ENCODE peak calls at places on chromosomes 16 and 17, in eight cellular contexts. One of them, this sample, is unnamed.

GRCh38 chr17:40909755-40910154 is 24.7 kb upstream of the KRT20 start:
- DNase-seq in globus pallidus: no peak
- DNase-seq in stimulated activated naive B cell treated with anti-CD40 and anti-IgM and Interleukin-4, amounts not matched to agents 10 μg/mL and 1 μg/mL and 100 μg/mL, for 72 hours: no peak
- DNase-seq in effector memory CD8-positive, alpha-beta T cell: no peak
- DNase-seq in stimulated activated CD4-positive, alpha-beta T cell treated with anti-CD3 and anti-CD28 coated beads, Interleukin-1b, Interleukin-23, amount 100 ng/mL, for 1 hour: no peak
- DNase-seq in lower leg skin: no peak
- DNase-seq in MV-4-11: peak; percentile 27
- DNase-seq in A549: no peak
- DNase-seq in this sample: no peak

GRCh38 chr16:88769617-88770458 is 15.2 kb downstream of the PIEZO1 start:
- DNase-seq in globus pallidus: no peak
- DNase-seq in stimulated activated naive B cell treated with anti-CD40 and anti-IgM and Interleukin-4, amounts not matched to agents 10 μg/mL and 1 μg/mL and 100 μg/mL, for 72 hours: peak; percentile 61
- DNase-seq in effector memory CD8-positive, alpha-beta T cell: no peak
- DNase-seq in stimulated activated CD4-positive, alpha-beta T cell treated with anti-CD3 and anti-CD28 coated beads, Interleukin-1b, Interleukin-23, amount 100 ng/mL, for 1 hour: no peak
- DNase-seq in lower leg skin: no peak
- DNase-seq in MV-4-11: peak; percentile 26
- DNase-seq in A549: peak; percentile 66
- DNase-seq in this sample: no peak

GRCh38 chr17:57077000-57077399 is 8.0 kb upstream of the AKAP1 start:
- DNase-seq in globus pallidus: no peak
- DNase-seq in stimulated activated naive B cell treated with anti-CD40 and anti-IgM and Interleukin-4, amounts not matched to agents 10 μg/mL and 1 μg/mL and 100 μg/mL, for 72 hours: no peak
- DNase-seq in effector memory CD8-positive, alpha-beta T cell: no peak
- DNase-seq in stimulated activated CD4-positive, alpha-beta T cell treated with anti-CD3 and anti-CD28 coated beads, Interleukin-1b, Interleukin-23, amount 100 ng/mL, for 1 hour: no peak
- DNase-seq in lower leg skin: no peak
- DNase-seq in MV-4-11: no peak
- DNase-seq in A549: no peak
- DNase-seq in this sample: no peak

GRCh38 chr17:2084129-2084765 is 29.3 kb downstream of the HIC1 start:
- DNase-seq in globus pallidus: no peak
- DNase-seq in stimulated activated naive B cell treated with anti-CD40 and anti-IgM and Interleukin-4, amounts not matched to agents 10 μg/mL and 1 μg/mL and 100 μg/mL, for 72 hours: no peak
- DNase-seq in effector memory CD8-positive, alpha-beta T cell: no peak
- DNase-seq in stimulated activated CD4-positive, alpha-beta T cell treated with anti-CD3 and anti-CD28 coated beads, Interleukin-1b, Interleukin-23, amount 100 ng/mL, for 1 hour: no peak
- DNase-seq in lower leg skin: peak; percentile 91
- DNase-seq in MV-4-11: no peak
- DNase-seq in A549: no peak
- DNase-seq in this sample: no peak

GRCh38 chr17:75645889-75646625 is 12.8 kb downstream of the SMIM5 start:
- DNase-seq in globus pallidus: peak; percentile 96
- DNase-seq in stimulated activated naive B cell treated with anti-CD40 and anti-IgM and Interleukin-4, amounts not matched to agents 10 μg/mL and 1 μg/mL and 100 μg/mL, for 72 hours: peak; percentile 46
- DNase-seq in effector memory CD8-positive, alpha-beta T cell: no peak
- DNase-seq in stimulated activated CD4-positive, alpha-beta T cell treated with anti-CD3 and anti-CD28 coated beads, Interleukin-1b, Interleukin-23, amount 100 ng/mL, for 1 hour: no peak
- DNase-seq in lower leg skin: no peak
- DNase-seq in MV-4-11: peak; percentile 87
- DNase-seq in A549: peak; percentile 99
- DNase-seq in this sample: no peak

GRCh38 chr17:48520631-48521045 is 10.2 kb downstream of the HOXB1 start:
- DNase-seq in globus pallidus: no peak
- DNase-seq in stimulated activated naive B cell treated with anti-CD40 and anti-IgM and Interleukin-4, amounts not matched to agents 10 μg/mL and 1 μg/mL and 100 μg/mL, for 72 hours: no peak
- DNase-seq in effector memory CD8-positive, alpha-beta T cell: no peak
- DNase-seq in stimulated activated CD4-positive, alpha-beta T cell treated with anti-CD3 and anti-CD28 coated beads, Interleukin-1b, Interleukin-23, amount 100 ng/mL, for 1 hour: no peak
- DNase-seq in lower leg skin: no peak
- DNase-seq in MV-4-11: no peak
- DNase-seq in A549: no peak
- DNase-seq in this sample: no peak

GRCh38 chr16:16018705-16019104 is 69.3 kb downstream of the ABCC1 start:
- DNase-seq in globus pallidus: no peak
- DNase-seq in stimulated activated naive B cell treated with anti-CD40 and anti-IgM and Interleukin-4, amounts not matched to agents 10 μg/mL and 1 μg/mL and 100 μg/mL, for 72 hours: no peak
- DNase-seq in effector memory CD8-positive, alpha-beta T cell: no peak
- DNase-seq in stimulated activated CD4-positive, alpha-beta T cell treated with anti-CD3 and anti-CD28 coated beads, Interleukin-1b, Interleukin-23, amount 100 ng/mL, for 1 hour: no peak
- DNase-seq in lower leg skin: no peak
- DNase-seq in MV-4-11: no peak
- DNase-seq in A549: no peak
- DNase-seq in this sample: no peak

GRCh38 chr16:60811657-60812056 is 1224.6 kb downstream of the CDH8 start:
- DNase-seq in globus pallidus: no peak
- DNase-seq in stimulated activated naive B cell treated with anti-CD40 and anti-IgM and Interleukin-4, amounts not matched to agents 10 μg/mL and 1 μg/mL and 100 μg/mL, for 72 hours: no peak
- DNase-seq in effector memory CD8-positive, alpha-beta T cell: no peak
- DNase-seq in stimulated activated CD4-positive, alpha-beta T cell treated with anti-CD3 and anti-CD28 coated beads, Interleukin-1b, Interleukin-23, amount 100 ng/mL, for 1 hour: no peak
- DNase-seq in lower leg skin: no peak
- DNase-seq in MV-4-11: no peak
- DNase-seq in A549: no peak
- DNase-seq in this sample: no peak